ENCODE peak calls at places on chromosomes 4 and X, in nine cellular contexts. N is GM04503, C is nucleus accumbens, G is mesenteric fat pad, V is tibial artery, X is NCI-H510A, I is HEK293T, K is posterior cingulate gyrus, S is DMS53. P is an unnamed sample.

GRCh38 chr4:94641702-94642560 is 115.8 kb upstream of the BMPR1B start:
- DNase-seq in N (no peak), C (no peak), G (no peak), V (no peak), X (no peak), I (no peak), K (no peak), S (peak), P (peak)

GRCh38 chrX:3216581-3216980 is 129.9 kb downstream of the MXRA5 start:
- DNase-seq in N (peak), C (no peak), G (no peak), V (no peak), X (no peak), I (no peak), K (no peak), S (no peak), P (peak)

GRCh38 chr4:54090804-54091623 is 8.9 kb upstream of the GSX2 start:
- DNase-seq in N (no peak), C (no peak), G (peak), V (peak), X (no peak), I (no peak), K (peak), S (peak), P (peak)

GRCh38 chrX:24355095-24355494 is 5.3 kb upstream of the SUPT20HL1 start:
- DNase-seq in N (no peak), C (no peak), G (no peak), V (no peak), X (no peak), I (no peak), K (no peak), S (no peak), P (no peak)

GRCh38 chr4:88743696-88744095 is 46.1 kb upstream of the NAP1L5 start:
- DNase-seq in N (peak), C (no peak), G (no peak), V (no peak), X (no peak), I (no peak), K (no peak), S (no peak), P (peak)

GRCh38 chr4:156754832-156755570 is 216.6 kb downstream of the PDGFC start:
- DNase-seq in N (no peak), C (no peak), G (no peak), V (no peak), X (no peak), I (no peak), K (no peak), S (no peak), P (no peak)

GRCh38 chr4:144646523-144647094 is 653 bp downstream of the HHIP start:
- DNase-seq in N (no peak), C (peak), G (no peak), V (no peak), X (no peak), I (peak), K (peak), S (peak), P (no peak)

GRCh38 chrX:48917139-48917980 is 1.5 kb downstream of the PIM2 start:
- DNase-seq in N (peak), C (peak), G (peak), V (peak), X (peak), I (peak), K (peak), S (peak), P (peak)

GRCh38 chr4:150828159-150828558 is 186.9 kb downstream of the LRBA start:
- DNase-seq in N (no peak), C (no peak), G (no peak), V (no peak), X (no peak), I (no peak), K (no peak), S (no peak), P (no peak)

GRCh38 chrX:51899741-51900140 is 6.3 kb downstream of the MAGED1 start:
- DNase-seq in N (peak), C (no peak), G (no peak), V (no peak), X (no peak), I (no peak), K (no peak), S (no peak), P (no peak)

GRCh38 chrX:8868070-8868795 is 67.0 kb upstream of the FAM9A start:
- DNase-seq in N (peak), C (no peak), G (no peak), V (no peak), X (no peak), I (no peak), K (no peak), S (no peak), P (peak)

GRCh38 chrX:100447563-100448397 is 37.7 kb upstream of the PCDH19 start:
- DNase-seq in N (no peak), C (peak), G (no peak), V (no peak), X (no peak), I (peak), K (peak), S (peak), P (peak)

GRCh38 chr4:109691411-109691920 is 11.8 kb downstream of the CASP6 start:
- DNase-seq in N (no peak), C (no peak), G (no peak), V (no peak), X (no peak), I (no peak), K (no peak), S (no peak), P (no peak)

GRCh38 chr4:13522282-13523104 is 21.8 kb downstream of the NKX3-2 start:
- DNase-seq in N (no peak), C (no peak), G (no peak), V (no peak), X (no peak), I (no peak), K (peak), S (peak), P (no peak)

GRCh38 chr4:101229116-101229515 is 118.2 kb downstream of the PPP3CA start:
- DNase-seq in N (no peak), C (no peak), G (no peak), V (no peak), X (no peak), I (no peak), K (no peak), S (no peak), P (peak)

GRCh38 chrX:101659601-101660063 is at the start of gene ARMCX2:
- DNase-seq in N (peak), C (peak), G (no peak), V (peak), X (peak), I (no peak), K (peak), S (peak), P (peak)

GRCh38 chr4:153115322-153116100 is 88.7 kb upstream of the TRIM2 start:
- DNase-seq in N (peak), C (no peak), G (no peak), V (no peak), X (no peak), I (no peak), K (no peak), S (peak), P (peak)

GRCh38 chr4:153618831-153619230 is 65.2 kb upstream of the TLR2 start:
- DNase-seq in N (no peak), C (no peak), G (no peak), V (no peak), X (no peak), I (no peak), K (no peak), S (no peak), P (peak)

GRCh38 chr4:93776386-93777080 is 52.0 kb upstream of the ATOH1 start:
- DNase-seq in N (no peak), C (no peak), G (no peak), V (no peak), X (no peak), I (no peak), K (no peak), S (no peak), P (no peak)

GRCh38 chrX:139194571-139195280 is 335.8 kb upstream of the F9 start:
- DNase-seq in N (no peak), C (no peak), G (no peak), V (no peak), X (no peak), I (no peak), K (peak), S (peak), P (no peak)

GRCh38 chr4:1508161-1509160 is 102.2 kb upstream of the NKX1-1 start:
- DNase-seq in N (no peak), C (no peak), G (peak), V (peak), X (no peak), I (no peak), K (peak), S (no peak), P (no peak)

GRCh38 chr4:102473476-102473875 is 27.7 kb upstream of the NFKB1 start:
- DNase-seq in N (no peak), C (no peak), G (no peak), V (no peak), X (no peak), I (no peak), K (no peak), S (no peak), P (no peak)

GRCh38 chrX:113457719-113458118 is 617.1 kb upstream of the AMOT start:
- DNase-seq in N (no peak), C (no peak), G (no peak), V (no peak), X (no peak), I (no peak), K (no peak), S (no peak), P (no peak)

GRCh38 chr4:155616112-155616511 is 50.5 kb upstream of the GUCY1A1 start:
- DNase-seq in N (no peak), C (no peak), G (no peak), V (no peak), X (no peak), I (no peak), K (no peak), S (no peak), P (no peak)

GRCh38 chr4:92678292-92678691 is 374.5 kb downstream of the GRID2 start:
- DNase-seq in N (no peak), C (no peak), G (no peak), V (no peak), X (no peak), I (no peak), K (no peak), S (no peak), P (no peak)

GRCh38 chrX:2449135-2449886 is 51.5 kb downstream of the DHRSX start:
- DNase-seq in N (no peak), C (no peak), G (no peak), V (no peak), X (no peak), I (no peak), K (peak), S (no peak), P (no peak)

GRCh38 chr4:129167640-129168260 is 71.8 kb downstream of the C4orf33 start:
- DNase-seq in N (no peak), C (no peak), G (no peak), V (no peak), X (no peak), I (no peak), K (no peak), S (no peak), P (no peak)

GRCh38 chr4:139655116-139655515 is 10.5 kb upstream of the MGST2 start:
- DNase-seq in N (no peak), C (no peak), G (no peak), V (no peak), X (no peak), I (no peak), K (no peak), S (peak), P (peak)

GRCh38 chr4:80521438-80521837 is 185.9 kb downstream of the CFAP299 start:
- DNase-seq in N (no peak), C (no peak), G (no peak), V (no peak), X (no peak), I (no peak), K (no peak), S (no peak), P (no peak)

GRCh38 chrX:47361538-47362511 is 8.6 kb upstream of the ZNF157 start:
- DNase-seq in N (peak), C (peak), G (no peak), V (peak), X (peak), I (peak), K (peak), S (peak), P (peak)

GRCh38 chrX:149461746-149462145 is 43.4 kb downstream of the IDS start:
- DNase-seq in N (no peak), C (no peak), G (no peak), V (no peak), X (no peak), I (no peak), K (no peak), S (no peak), P (no peak)

GRCh38 chrX:105527759-105528158 is 294.6 kb upstream of the NRK start:
- DNase-seq in N (peak), C (no peak), G (no peak), V (no peak), X (no peak), I (no peak), K (no peak), S (no peak), P (no peak)